ENCODE peak calls at places on chromosomes 1 and 21, in four cellular contexts. One of them, this sample, is unnamed.
A peak's percentile ranks its signal among the peaks of the same experiment; 100 is the strongest.

GRCh38 chr1:190497561-190497960 is 19.9 kb upstream of the BRINP3 start:
- DNase-seq in PC-9: no peak
- DNase-seq in pancreas: no peak
- DNase-seq in HCT116: no peak
- DNase-seq in this sample: no peak

GRCh38 chr1:15847893-15848142 is 311 bp downstream of the SPEN start:
- DNase-seq in PC-9: no peak
- DNase-seq in pancreas: no peak
- DNase-seq in HCT116: no peak
- DNase-seq in this sample: no peak

GRCh38 chr1:157880621-157881020 is 39.0 kb upstream of the CD5L start:
- DNase-seq in PC-9: no peak
- DNase-seq in pancreas: no peak
- DNase-seq in HCT116: no peak
- DNase-seq in this sample: no peak

GRCh38 chr1:183126528-183126927 is 59.5 kb upstream of the LAMC2 start:
- DNase-seq in PC-9: no peak
- DNase-seq in pancreas: no peak
- DNase-seq in HCT116: no peak
- DNase-seq in this sample: no peak

GRCh38 chr1:4624801-4625200 is 29.6 kb upstream of the AJAP1 start:
- DNase-seq in PC-9: no peak
- DNase-seq in pancreas: no peak
- DNase-seq in HCT116: no peak
- DNase-seq in this sample: no peak

GRCh38 chr1:233394860-233395717 is 67.6 kb downstream of the MAP3K21 start:
- DNase-seq in PC-9: peak; percentile 60
- DNase-seq in pancreas: peak; percentile 41
- DNase-seq in HCT116: peak; percentile 54
- DNase-seq in this sample: peak; percentile 37

GRCh38 chr1:205476648-205477047 is 20.8 kb upstream of the BLACAT1 start:
- DNase-seq in PC-9: no peak
- DNase-seq in pancreas: no peak
- DNase-seq in HCT116: no peak
- DNase-seq in this sample: no peak

GRCh38 chr1:228346731-228347130 is 59.9 kb downstream of the TRIM11 start:
- DNase-seq in PC-9: no peak
- DNase-seq in pancreas: no peak
- DNase-seq in HCT116: no peak
- DNase-seq in this sample: no peak

GRCh38 chr21:33643658-33644311 is 1.5 kb downstream of the ITSN1 start:
- DNase-seq in PC-9: no peak
- DNase-seq in pancreas: no peak
- DNase-seq in HCT116: no peak
- DNase-seq in this sample: peak; percentile 43

GRCh38 chr1:147611021-147611426 is 59.3 kb downstream of the ACP6 start:
- DNase-seq in PC-9: no peak
- DNase-seq in pancreas: no peak
- DNase-seq in HCT116: no peak
- DNase-seq in this sample: no peak

GRCh38 chr1:207803678-207804077 is 51.8 kb downstream of the CD46 start:
- DNase-seq in PC-9: no peak
- DNase-seq in pancreas: no peak
- DNase-seq in HCT116: no peak
- DNase-seq in this sample: no peak

GRCh38 chr21:26707241-26707640 is 134.2 kb upstream of the CYYR1 start:
- DNase-seq in PC-9: no peak
- DNase-seq in pancreas: no peak
- DNase-seq in HCT116: no peak
- DNase-seq in this sample: no peak

GRCh38 chr21:41426656-41427311 is 745 bp downstream of the MX1 start:
- DNase-seq in PC-9: no peak
- DNase-seq in pancreas: peak; percentile 19
- DNase-seq in HCT116: no peak
- DNase-seq in this sample: no peak

GRCh38 chr21:33801424-33802405 is 113.9 kb downstream of the ATP5PO start:
- DNase-seq in PC-9: peak; percentile 96
- DNase-seq in pancreas: peak; percentile 53
- DNase-seq in HCT116: peak; percentile 44
- DNase-seq in this sample: peak; percentile 97

GRCh38 chr1:153568367-153569099 is 2.9 kb upstream of the S100A2 start:
- DNase-seq in PC-9: peak; percentile 85
- DNase-seq in pancreas: peak; percentile 88
- DNase-seq in HCT116: peak; percentile 88
- DNase-seq in this sample: peak; percentile 97

GRCh38 chr1:15180945-15181523 is 27.5 kb downstream of the TMEM51 start:
- DNase-seq in PC-9: no peak
- DNase-seq in pancreas: no peak
- DNase-seq in HCT116: no peak
- DNase-seq in this sample: no peak

GRCh38 chr21:40466893-40467483 is 380.0 kb downstream of the DSCAM start:
- DNase-seq in PC-9: no peak
- DNase-seq in pancreas: peak; percentile 15
- DNase-seq in HCT116: no peak
- DNase-seq in this sample: peak; percentile 23

GRCh38 chr21:33247596-33247995 is 17.9 kb downstream of the IFNAR2 start:
- DNase-seq in PC-9: no peak
- DNase-seq in pancreas: no peak
- DNase-seq in HCT116: no peak
- DNase-seq in this sample: no peak

GRCh38 chr1:162230096-162230495 is 146.6 kb downstream of the SPATA46 start:
- DNase-seq in PC-9: no peak
- DNase-seq in pancreas: peak; percentile 43
- DNase-seq in HCT116: peak; percentile 24
- DNase-seq in this sample: no peak

GRCh38 chr21:29610960-29611359 is 312.2 kb downstream of the BACH1 start:
- DNase-seq in PC-9: no peak
- DNase-seq in pancreas: no peak
- DNase-seq in HCT116: no peak
- DNase-seq in this sample: no peak

GRCh38 chr1:16009030-16009460 is 5.0 kb downstream of the SRARP start:
- DNase-seq in PC-9: peak; percentile 43
- DNase-seq in pancreas: peak; percentile 86
- DNase-seq in HCT116: peak; percentile 64
- DNase-seq in this sample: peak; percentile 46

GRCh38 chr21:41914965-41915364 is 35.8 kb upstream of the PRDM15 start:
- DNase-seq in PC-9: no peak
- DNase-seq in pancreas: no peak
- DNase-seq in HCT116: no peak
- DNase-seq in this sample: no peak

GRCh38 chr1:211828584-211829342 is 1.8 kb downstream of the LPGAT1 start:
- DNase-seq in PC-9: no peak
- DNase-seq in pancreas: no peak
- DNase-seq in HCT116: no peak
- DNase-seq in this sample: no peak

GRCh38 chr21:44275041-44275440 is 10.6 kb upstream of the AIRE start:
- DNase-seq in PC-9: no peak
- DNase-seq in pancreas: no peak
- DNase-seq in HCT116: no peak
- DNase-seq in this sample: no peak

GRCh38 chr1:8239306-8240023 is 78.4 kb upstream of the SLC45A1 start:
- DNase-seq in PC-9: peak; percentile 40
- DNase-seq in pancreas: no peak
- DNase-seq in HCT116: no peak
- DNase-seq in this sample: no peak

GRCh38 chr1:113074237-113074636 is 1.2 kb downstream of the LRIG2 start:
- DNase-seq in PC-9: no peak
- DNase-seq in pancreas: no peak
- DNase-seq in HCT116: no peak
- DNase-seq in this sample: peak; percentile 12

GRCh38 chr1:150829751-150830150 is 21.7 kb upstream of the CTSK start:
- DNase-seq in PC-9: no peak
- DNase-seq in pancreas: no peak
- DNase-seq in HCT116: no peak
- DNase-seq in this sample: no peak
- TF ChIP-seq CTCF in PC-9: peak; percentile 46
- TF ChIP-seq CTCF in pancreas: no peak
- TF ChIP-seq CTCF in HCT116: peak; percentile 53
- TF ChIP-seq CTCF in this sample: peak; percentile 28

DNA sequence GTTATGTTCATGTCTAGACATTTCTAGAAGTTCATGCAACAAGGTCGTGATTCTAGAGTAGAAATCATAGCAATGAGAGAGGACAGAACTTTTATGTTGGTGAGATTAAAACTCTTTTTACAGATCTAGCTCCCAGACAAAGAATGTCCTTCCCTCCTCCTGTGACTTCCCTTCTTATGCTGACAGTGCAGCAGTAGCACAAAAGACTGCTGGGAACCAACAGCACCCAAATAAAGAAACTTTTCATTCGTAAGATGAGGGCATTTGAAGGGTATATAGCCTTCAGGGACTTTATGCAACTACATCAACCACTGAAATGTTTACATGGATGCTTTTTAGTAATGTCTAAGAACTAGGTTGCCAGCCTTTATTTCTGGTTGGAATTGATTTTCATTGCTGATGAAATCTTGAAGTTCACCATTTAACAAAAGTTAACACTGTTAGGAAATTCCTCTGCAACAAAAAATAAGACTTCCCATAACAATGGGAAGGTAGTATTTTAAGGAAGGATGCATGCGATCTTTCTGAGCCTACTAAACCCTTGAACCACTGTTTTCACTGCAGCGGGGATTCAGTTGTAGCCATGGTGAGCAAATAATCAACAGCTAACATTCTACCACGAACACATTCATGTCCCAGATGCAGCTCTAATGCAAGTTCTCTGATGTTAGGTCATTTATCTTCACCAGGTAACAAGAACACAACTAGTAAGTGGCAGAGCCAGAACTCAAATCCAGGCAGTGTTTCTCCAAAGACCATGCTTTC is 672.8 kb downstream of the PTPRC start:
- DNase-seq in PC-9: no peak
- DNase-seq in pancreas: no peak
- DNase-seq in HCT116: no peak
- DNase-seq in this sample: no peak
- H3K27ac ChIP-seq in PC-9: no peak overlapping the region
- H3K27ac ChIP-seq in pancreas: no peak overlapping the region
- H3K27ac ChIP-seq in HCT116: no peak overlapping the region
- H3K27ac ChIP-seq in this sample: no peak overlapping the region

DNA sequence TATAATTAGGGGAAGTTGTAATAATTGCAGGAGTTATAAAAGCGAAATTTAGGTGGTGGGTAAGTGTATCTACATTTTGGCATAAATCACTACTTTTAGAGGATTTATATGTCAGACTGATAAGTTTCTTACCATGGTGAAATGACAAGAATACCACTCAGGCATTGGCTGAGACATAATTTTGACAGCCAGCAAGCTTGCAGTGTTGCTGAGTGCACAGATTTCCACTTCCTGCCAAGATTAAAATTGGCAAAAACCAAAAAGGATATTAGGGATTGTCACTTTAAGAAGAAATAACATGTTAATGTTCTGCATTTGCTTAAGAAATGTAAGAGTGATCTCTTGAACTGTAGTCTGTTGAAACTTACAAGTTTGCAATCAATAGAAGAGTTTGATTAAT is 28.2 kb downstream of the NFIA start:
- DNase-seq in PC-9: no peak
- DNase-seq in pancreas: no peak
- DNase-seq in HCT116: no peak
- DNase-seq in this sample: no peak
- H3K4me1 ChIP-seq in PC-9: no peaks in the 10 kb centered on the region
- H3K4me1 ChIP-seq in pancreas: peaks cover 16% of the 10 kb centered on the region
- H3K4me1 ChIP-seq in HCT116: no peaks in the 10 kb centered on the region
- H3K4me1 ChIP-seq in this sample: no peaks in the 10 kb centered on the region

GRCh38 chr1:30720271-30721223 is 2.8 kb downstream of the MATN1 start:
- DNase-seq in PC-9: no peak
- DNase-seq in pancreas: no peak
- DNase-seq in HCT116: no peak
- DNase-seq in this sample: no peak

GRCh38 chr1:30723296-30723897 is at the start of gene MATN1:
- DNase-seq in PC-9: no peak
- DNase-seq in pancreas: no peak
- DNase-seq in HCT116: no peak
- DNase-seq in this sample: no peak

GRCh38 chr1:30722175-30722537 is 1.2 kb downstream of the MATN1 start:
- DNase-seq in PC-9: no peak
- DNase-seq in pancreas: no peak
- DNase-seq in HCT116: no peak
- DNase-seq in this sample: no peak

GRCh38 chr1:30719406-30720270 is 3.7 kb downstream of the MATN1 start:
- DNase-seq in PC-9: peak; percentile 42
- DNase-seq in pancreas: no peak
- DNase-seq in HCT116: peak; percentile 41
- DNase-seq in this sample: no peak

DNA sequence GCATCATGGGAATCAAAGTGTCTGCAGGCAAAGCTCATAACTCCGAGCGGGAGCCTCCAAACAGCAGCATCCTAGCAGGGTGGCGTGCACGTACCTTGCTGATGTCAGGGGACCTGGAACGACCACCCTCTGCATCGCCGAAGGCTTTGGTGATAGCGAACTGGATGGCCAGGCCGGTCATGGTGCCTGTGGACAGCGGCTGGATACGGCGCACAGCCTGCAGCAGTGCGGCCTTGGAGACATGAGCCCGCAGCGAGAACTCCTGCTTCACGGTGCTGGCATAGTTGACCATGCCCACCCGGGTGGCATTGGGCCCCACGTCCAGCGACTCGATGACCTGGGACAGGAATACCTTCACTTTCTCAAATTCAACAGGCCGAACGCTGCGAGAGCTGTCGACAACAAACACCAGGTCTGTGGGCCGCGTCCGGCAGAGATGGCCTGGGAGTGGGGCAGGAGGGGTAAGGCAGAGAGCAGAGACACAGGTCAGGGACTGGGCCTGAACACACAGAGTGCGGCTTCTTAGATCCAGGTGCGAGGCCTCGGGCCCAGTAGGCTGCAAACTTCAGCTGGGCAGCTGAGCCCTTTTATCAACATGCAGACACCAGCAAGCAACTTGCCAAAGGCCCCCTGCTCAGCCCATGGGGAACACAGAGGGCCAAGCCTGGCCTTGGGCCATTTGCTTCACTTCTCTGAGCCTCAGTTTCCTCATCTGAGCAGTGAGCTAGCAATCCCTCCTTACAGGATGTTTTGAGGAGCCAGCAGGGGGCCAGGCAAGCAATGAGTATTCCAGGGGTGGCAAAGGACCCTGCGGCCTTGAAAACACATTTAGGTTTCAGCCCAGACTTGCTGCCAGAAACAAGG is 1.8 kb downstream of the MATN1 start:
- DNase-seq in PC-9: no peak
- DNase-seq in pancreas: no peak
- DNase-seq in HCT116: no peak
- DNase-seq in this sample: no peak
- TF ChIP-seq CTCF in PC-9: no peak
- TF ChIP-seq CTCF in pancreas: no peak
- TF ChIP-seq CTCF in HCT116: no peak
- TF ChIP-seq CTCF in this sample: peak; percentile 19

DNA sequence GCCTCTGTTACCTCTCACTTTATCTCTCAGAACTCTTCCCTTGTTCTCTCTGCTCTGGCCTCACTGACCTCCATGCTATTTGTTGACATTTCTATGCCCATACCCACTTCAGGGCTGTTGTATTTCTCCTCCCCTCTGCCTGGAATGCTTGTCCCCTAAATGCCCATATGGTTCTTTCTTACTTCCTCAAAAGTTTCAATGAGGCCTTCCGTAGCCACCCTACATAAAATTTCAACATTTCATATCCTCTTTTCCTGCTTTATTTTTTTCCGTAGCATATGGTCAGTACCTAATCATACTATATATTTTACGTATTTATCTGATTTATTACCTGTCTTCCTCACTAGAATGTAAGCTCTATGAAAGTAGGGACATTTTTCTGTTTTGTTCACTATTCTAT is 47.1 kb upstream of the ZYG11A start:
- DNase-seq in PC-9: no peak
- DNase-seq in pancreas: no peak
- DNase-seq in HCT116: no peak
- DNase-seq in this sample: no peak
- H3K27ac ChIP-seq in PC-9: no peak overlapping the region
- H3K27ac ChIP-seq in pancreas: no peak overlapping the region
- H3K27ac ChIP-seq in HCT116: no peak overlapping the region
- H3K27ac ChIP-seq in this sample: no peak overlapping the region

This sample was measured in foreskin keratinocyte.